ENCODE peak calls at places on chromosomes 5 and 9, in five cellular contexts. G is sigmoid colon, Z is HCT116, D is prostate gland, Q is GM12878. R is an unnamed sample.
A peak's percentile ranks its signal among the peaks of the same experiment; 100 is the strongest.

GRCh38 chr9:38227656-38228055 is 158.6 kb upstream of the SHB start:
- DNase-seq in G (no peak), Z (no peak), D (no peak), Q (no peak), R (no peak)

GRCh38 chr9:121171236-121171635 is 30.4 kb downstream of the RAB14 start:
- DNase-seq in G (no peak), Z (no peak), D (no peak), Q (no peak), R (no peak)

GRCh38 chr5:96880402-96881164 is 4.3 kb downstream of the ERAP2 start:
- DNase-seq in G (no peak), Z (no peak), D (no peak), Q (no peak), R (no peak)

GRCh38 chr5:59813761-59814562 is 79.6 kb downstream of the PDE4D start:
- DNase-seq in G (no peak), Z (peak; percentile 51), D (no peak), Q (no peak), R (no peak)

GRCh38 chr9:35713578-35713977 is 18.4 kb downstream of the TLN1 start:
- DNase-seq in G (no peak), Z (no peak), D (no peak), Q (no peak), R (no peak)

GRCh38 chr5:5751987-5752386 is 329.5 kb downstream of the ICE1 start:
- DNase-seq in G (no peak), Z (no peak), D (no peak), Q (peak; percentile 28), R (no peak)

GRCh38 chr5:149517461-149518122 is 33.6 kb downstream of the CSNK1A1 start:
- DNase-seq in G (no peak), Z (no peak), D (peak; percentile 32), Q (no peak), R (no peak)

GRCh38 chr5:32229586-32229985 is 55.5 kb upstream of the GOLPH3 start:
- DNase-seq in G (no peak), Z (no peak), D (no peak), Q (no peak), R (no peak)

GRCh38 chr5:167998148-167998767 is 293.2 kb upstream of the WWC1 start:
- DNase-seq in G (no peak), Z (no peak), D (no peak), Q (no peak), R (no peak)

GRCh38 chr9:4680750-4681149 is 1.4 kb downstream of the CDC37L1 start:
- DNase-seq in G (no peak), Z (no peak), D (no peak), Q (no peak), R (no peak)
- TF ChIP-seq POLR2AphosphoS5 in G (no peak), Z (no peak), D (no peak), Q (no peak), R (no peak)

GRCh38 chr5:68272289-68272688 is 56.7 kb downstream of the PIK3R1 start:
- DNase-seq in G (no peak), Z (no peak), D (no peak), Q (no peak), R (no peak)
- H3K4me1 ChIP-seq in G (peaks cover 70% of the 10 kb centered on the region), Z (no peaks in the 10 kb centered on the region), D (no peaks in the 10 kb centered on the region), Q (peaks cover 34% of the 10 kb centered on the region), R (peaks cover 82% of the 10 kb centered on the region)

GRCh38 chr5:67494186-67494842 is 297.7 kb upstream of the CD180 start:
- DNase-seq in G (peak; percentile 63), Z (no peak), D (no peak), Q (no peak), R (no peak)
- TF ChIP-seq POLR2AphosphoS5 in G (no peak), Z (no peak), D (no peak), Q (no peak), R (no peak)

GRCh38 chr5:154784856-154785255 is 29.7 kb downstream of the LARP1 start:
- DNase-seq in G (no peak), Z (no peak), D (no peak), Q (no peak), R (no peak)
- H3K4me1 ChIP-seq in G (peaks cover 65% of the 10 kb centered on the region), Z (no peaks in the 10 kb centered on the region), D (peaks cover 4% of the 10 kb centered on the region), Q (peaks cover 48% of the 10 kb centered on the region), R (peaks cover 62% of the 10 kb centered on the region)

R was measured in suprapubic skin.